ENCODE peak calls at places on chromosome 16, in four cellular contexts. C is psoas muscle, U is IMR-90, O is fibroblast of lung. B is an unnamed sample.

GRCh38 chr16:12067714-12068401 is 91.3 kb downstream of the SNX29 start:
- DNase-seq in C (peak), U (peak), O (peak), B (peak)

GRCh38 chr16:4058386-4058785 is 57.9 kb downstream of the ADCY9 start:
- DNase-seq in C (no peak), U (peak), O (peak), B (peak)

GRCh38 chr16:13439766-13440165 is 480.2 kb upstream of the ERCC4 start:
- DNase-seq in C (no peak), U (no peak), O (no peak), B (no peak)

GRCh38 chr16:84582958-84583516 is 34.8 kb downstream of the COTL1 start:
- DNase-seq in C (peak), U (peak), O (peak), B (peak)

GRCh38 chr16:81810361-81810760 is 31.3 kb downstream of the PLCG2 start:
- DNase-seq in C (no peak), U (no peak), O (no peak), B (no peak)

GRCh38 chr16:87274808-87275207 is 42.4 kb downstream of the C16orf95 start:
- DNase-seq in C (no peak), U (peak), O (no peak), B (peak)

GRCh38 chr16:56933266-56933619 is 1.3 kb downstream of the HERPUD1 start:
- DNase-seq in C (no peak), U (no peak), O (no peak), B (no peak)

GRCh38 chr16:51666074-51666473 is 515.0 kb upstream of the SALL1 start:
- DNase-seq in C (no peak), U (no peak), O (no peak), B (no peak)

GRCh38 chr16:27225536-27226360 is 22.4 kb downstream of the KDM8 start:
- DNase-seq in C (peak), U (no peak), O (no peak), B (no peak)

GRCh38 chr16:47887496-47887895 is 268.3 kb downstream of the ABCC12 start:
- DNase-seq in C (no peak), U (peak), O (no peak), B (peak)

GRCh38 chr16:87407511-87408112 is 15.5 kb downstream of the MAP1LC3B start:
- DNase-seq in C (no peak), U (no peak), O (no peak), B (no peak)

GRCh38 chr16:84190731-84191388 is at the start of gene ADAD2:
- DNase-seq in C (no peak), U (no peak), O (no peak), B (no peak)

GRCh38 chr16:78877114-78877513 is 723.4 kb downstream of the MAF start:
- DNase-seq in C (no peak), U (no peak), O (no peak), B (no peak)

GRCh38 chr16:48158296-48158695 is 2.5 kb upstream of the ABCC12 start:
- DNase-seq in C (no peak), U (peak), O (peak), B (peak)

GRCh38 chr16:56995136-56995805 is 5.9 kb downstream of the NLRC5 start:
- DNase-seq in C (no peak), U (no peak), O (no peak), B (no peak)

GRCh38 chr16:88782454-88783390 is 2.3 kb downstream of the PIEZO1 start:
- DNase-seq in C (peak), U (peak), O (peak), B (peak)

GRCh38 chr16:89892055-89892630 is 18.8 kb downstream of the TCF25 start:
- DNase-seq in C (peak), U (no peak), O (no peak), B (no peak)

GRCh38 chr16:89887243-89887642 is 13.9 kb downstream of the TCF25 start:
- DNase-seq in C (no peak), U (no peak), O (no peak), B (no peak)

GRCh38 chr16:89892635-89893034 is 19.2 kb downstream of the TCF25 start:
- DNase-seq in C (no peak), U (no peak), O (no peak), B (no peak)

GRCh38 chr16:89890886-89891657 is 17.7 kb downstream of the TCF25 start:
- DNase-seq in C (no peak), U (no peak), O (no peak), B (no peak)

DNA sequence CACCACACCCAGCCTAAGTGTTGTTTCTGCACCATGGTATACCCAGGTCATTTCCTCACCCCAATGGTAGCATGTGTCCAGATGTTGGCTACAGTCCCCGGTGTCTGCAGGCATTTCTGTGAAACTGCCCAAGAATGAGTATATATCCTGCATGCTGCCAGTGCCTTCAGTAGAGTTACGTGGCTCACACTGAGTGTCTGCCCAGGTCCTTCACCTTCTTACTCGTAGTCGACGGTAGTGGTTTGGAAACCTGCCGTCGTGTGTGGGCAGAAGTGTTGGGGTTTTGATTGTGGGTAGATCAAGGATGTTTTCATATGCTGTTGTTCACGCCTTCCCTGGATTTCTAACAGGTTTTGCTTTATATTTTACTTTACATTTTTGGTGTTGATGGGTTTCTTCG is 16.8 kb downstream of the TCF25 start:
- DNase-seq in C (peak), U (no peak), O (no peak), B (no peak)
- H3K4me3 ChIP-seq in C (no peak), U (no peak), O (no peak), B (no peak)

GRCh38 chr16:55700067-55700466 is 44.3 kb downstream of the SLC6A2 start:
- DNase-seq in C (no peak), U (no peak), O (no peak), B (no peak)

GRCh38 chr16:55699616-55700015 is 43.8 kb downstream of the SLC6A2 start:
- DNase-seq in C (no peak), U (no peak), O (no peak), B (no peak)

GRCh38 chr16:55698331-55698730 is 42.5 kb downstream of the SLC6A2 start:
- DNase-seq in C (no peak), U (no peak), O (no peak), B (no peak)

GRCh38 chr16:55695595-55695994 is 39.8 kb downstream of the SLC6A2 start:
- DNase-seq in C (no peak), U (no peak), O (no peak), B (no peak)

GRCh38 chr16:55697867-55698266 is 42.1 kb downstream of the SLC6A2 start:
- DNase-seq in C (no peak), U (no peak), O (no peak), B (no peak)
- TF ChIP-seq CTCF in C (no peak), U (no peak), O (no peak), B (no peak)

DNA sequence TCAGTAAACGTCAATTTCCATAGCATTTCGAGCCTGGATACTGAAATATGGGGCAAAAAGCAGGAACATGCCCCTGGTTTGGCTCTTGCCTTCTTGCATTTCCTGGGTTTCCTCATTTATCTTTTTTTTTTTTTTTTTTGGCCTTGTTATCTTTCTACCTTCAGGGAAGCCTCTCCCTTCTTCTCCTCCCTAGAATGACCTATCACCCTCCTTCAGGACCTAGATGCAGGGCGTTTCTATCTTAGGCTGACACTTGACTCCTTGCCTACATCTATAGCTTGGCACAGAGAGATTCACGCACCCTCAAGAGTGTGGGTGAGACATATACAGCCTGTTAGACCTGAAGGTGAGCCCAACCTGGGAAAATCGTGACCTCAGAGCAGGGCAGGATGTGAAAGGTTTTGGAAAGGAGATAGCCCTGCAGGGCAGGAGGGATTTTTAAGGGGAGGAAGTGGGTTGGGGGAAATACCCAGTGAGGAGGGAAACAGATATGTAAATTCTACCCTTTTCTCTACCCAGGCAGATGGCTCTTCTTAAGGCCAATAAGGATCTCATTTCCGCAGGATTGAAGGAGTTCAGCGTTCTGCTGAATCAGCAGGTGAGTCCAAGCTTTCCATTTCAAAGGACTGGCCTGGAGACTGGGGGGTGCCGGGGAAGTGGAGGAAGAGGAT is at the start of gene AHSP:
- DNase-seq in C (no peak), U (no peak), O (no peak), B (no peak)
- H3K4me3 ChIP-seq in C (peak), U (peak), O (no peak), B (no peak)

GRCh38 chr16:71500964-71501363 is 11.8 kb upstream of the ZNF19 start:
- DNase-seq in C (no peak), U (no peak), O (no peak), B (no peak)
- TF ChIP-seq CTCF in C (no peak), U (no peak), O (no peak), B (no peak)

GRCh38 chr16:1156111-1156982 is 3.4 kb downstream of the CACNA1H start:
- DNase-seq in C (no peak), U (no peak), O (no peak), B (no peak)

GRCh38 chr16:1154291-1154886 is 1.5 kb downstream of the CACNA1H start:
- DNase-seq in C (no peak), U (no peak), O (no peak), B (no peak)

GRCh38 chr16:1154887-1155331 is 2.0 kb downstream of the CACNA1H start:
- DNase-seq in C (no peak), U (peak), O (no peak), B (no peak)

GRCh38 chr16:1156983-1157638 is 4.2 kb downstream of the CACNA1H start:
- DNase-seq in C (no peak), U (no peak), O (no peak), B (no peak)

DNA sequence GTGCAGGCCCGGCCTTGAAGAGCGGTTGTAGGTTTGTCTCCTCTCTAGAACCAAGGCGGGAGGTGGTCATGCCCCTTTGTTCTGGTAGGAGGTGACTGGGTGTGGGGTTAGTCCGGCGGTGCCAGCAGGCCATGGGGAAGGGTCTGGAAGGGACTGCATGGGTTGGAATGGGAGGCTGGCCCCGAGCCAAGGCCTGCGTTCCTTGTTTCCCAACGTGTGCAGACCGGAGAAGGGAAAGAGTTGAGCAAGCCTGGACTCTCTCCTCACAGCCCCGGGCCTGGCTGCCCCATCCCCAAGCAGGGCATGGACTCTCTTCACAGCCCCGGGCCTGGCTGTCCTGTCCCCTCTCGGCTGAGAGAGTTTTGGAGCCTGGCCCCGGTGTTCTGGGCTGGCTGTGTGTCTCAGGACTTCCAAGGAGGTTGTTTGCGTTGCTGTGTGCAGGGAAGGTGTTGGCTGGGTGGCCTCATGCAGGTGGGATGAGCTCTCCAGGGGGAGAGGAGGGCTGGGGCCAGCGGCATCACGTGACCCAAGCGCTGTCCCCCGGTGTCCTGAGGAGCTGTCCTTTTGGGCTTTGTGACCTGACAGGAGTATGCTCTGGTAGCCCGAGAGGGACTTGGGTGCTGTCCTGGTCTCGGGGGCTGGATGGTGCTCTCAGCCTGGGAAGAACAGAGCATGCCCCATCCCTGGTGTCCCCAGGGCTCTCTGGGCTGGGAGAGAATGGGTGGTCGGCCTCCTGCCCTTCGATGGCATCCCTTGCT is 2.6 kb downstream of the CACNA1H start:
- DNase-seq in C (no peak), U (no peak), O (no peak), B (no peak)
- H3K4me3 ChIP-seq in C (peak), U (no peak), O (no peak), B (no peak)

GRCh38 chr16:74623214-74623842 is 16.4 kb upstream of the GLG1 start:
- DNase-seq in C (no peak), U (peak), O (peak), B (peak)
- TF ChIP-seq CTCF in C (peak), U (peak), O (peak), B (peak)

GRCh38 chr16:67652578-67653130 is 7.4 kb downstream of the ACD start:
- DNase-seq in C (no peak), U (no peak), O (no peak), B (no peak)
- H3K4me3 ChIP-seq in C (peak), U (peak), O (no peak), B (peak)